ENCODE peak calls at places on chromosomes 5 and 9, in nine cellular contexts. W, J, M, F, C, X, L, H and T are unnamed samples.

GRCh38 chr5:3602713-3603502 is 7.3 kb downstream of the IRX1 start:
- DNase-seq in W (no peak), J (peak; percentile 57), M (no peak), F (no peak), C (peak; percentile 70), X (no peak), L (no peak), H (no peak), T (peak; percentile 66)

GRCh38 chr9:89533396-89534187 is 35.7 kb upstream of the SEMA4D start:
- DNase-seq in W (no peak), J (no peak), M (no peak), F (no peak), C (no peak), X (no peak), L (no peak), H (no peak), T (no peak)

GRCh38 chr5:150022163-150022540 is 21.6 kb downstream of the HMGXB3 start:
- DNase-seq in W (no peak), J (no peak), M (peak; percentile 83), F (no peak), C (no peak), X (peak; percentile 69), L (no peak), H (no peak), T (peak; percentile 36)

GRCh38 chr5:93257616-93258015 is 323.4 kb downstream of the NR2F1-AS1 start:
- DNase-seq in W (no peak), J (no peak), M (peak; percentile 34), F (no peak), C (no peak), X (no peak), L (no peak), H (no peak), T (no peak)

GRCh38 chr5:163094492-163095180 is 342.8 kb upstream of the CCNG1 start:
- DNase-seq in W (no peak), J (no peak), M (no peak), F (no peak), C (no peak), X (no peak), L (no peak), H (no peak), T (no peak)

GRCh38 chr5:71601222-71602026 is 14.3 kb downstream of the MCCC2 start:
- DNase-seq in W (peak; percentile 29), J (peak; percentile 75), M (peak; percentile 95), F (peak; percentile 28), C (peak; percentile 49), X (peak; percentile 70), L (peak; percentile 55), H (peak; percentile 28), T (peak; percentile 86)

GRCh38 chr5:56737002-56737621 is 78.2 kb upstream of the MAP3K1 start:
- DNase-seq in W (no peak), J (no peak), M (no peak), F (no peak), C (no peak), X (no peak), L (no peak), H (no peak), T (no peak)

GRCh38 chr5:141874262-141874964 is 3.8 kb downstream of the PCDH1 start:
- DNase-seq in W (no peak), J (no peak), M (no peak), F (no peak), C (no peak), X (no peak), L (no peak), H (no peak), T (no peak)

GRCh38 chr9:15505927-15506326 is 4.8 kb downstream of the PSIP1 start:
- DNase-seq in W (no peak), J (no peak), M (no peak), F (no peak), C (no peak), X (no peak), L (no peak), H (no peak), T (no peak)

GRCh38 chr9:132673355-132673754 is 3.1 kb downstream of the GTF3C4 start:
- DNase-seq in W (no peak), J (peak; percentile 47), M (no peak), F (no peak), C (peak; percentile 38), X (no peak), L (no peak), H (no peak), T (peak; percentile 45)

GRCh38 chr9:107761307-107761706 is 271.7 kb upstream of the KLF4 start:
- DNase-seq in W (no peak), J (no peak), M (no peak), F (no peak), C (no peak), X (no peak), L (no peak), H (no peak), T (no peak)

GRCh38 chr9:6413365-6414263 is 615 bp downstream of the UHRF2 start:
- DNase-seq in W (no peak), J (peak; percentile 41), M (no peak), F (peak; percentile 59), C (peak; percentile 32), X (no peak), L (peak; percentile 28), H (no peak), T (peak; percentile 32)

GRCh38 chr9:123938401-123938800 is 8.5 kb upstream of the DENND1A start:
- DNase-seq in W (no peak), J (no peak), M (no peak), F (no peak), C (no peak), X (no peak), L (no peak), H (no peak), T (no peak)

GRCh38 chr5:115459844-115460243 is 84.7 kb downstream of the FEM1C start:
- DNase-seq in W (no peak), J (no peak), M (peak; percentile 2), F (no peak), C (no peak), X (no peak), L (no peak), H (no peak), T (no peak)

GRCh38 chr5:17184596-17184995 is 32.8 kb upstream of the BASP1 start:
- DNase-seq in W (no peak), J (no peak), M (no peak), F (no peak), C (no peak), X (no peak), L (no peak), H (no peak), T (no peak)

GRCh38 chr5:1293416-1293996 is 1.4 kb downstream of the TERT start:
- DNase-seq in W (no peak), J (no peak), M (no peak), F (no peak), C (peak; percentile 27), X (no peak), L (no peak), H (no peak), T (no peak)

GRCh38 chr9:104856413-104856941 is 71.5 kb downstream of the ABCA1 start:
- DNase-seq in W (no peak), J (no peak), M (no peak), F (no peak), C (no peak), X (no peak), L (no peak), H (no peak), T (no peak)

GRCh38 chr5:126801992-126802294 is 25.0 kb downstream of the LMNB1 start:
- DNase-seq in W (no peak), J (no peak), M (no peak), F (no peak), C (no peak), X (peak; percentile 40), L (peak; percentile 11), H (no peak), T (peak; percentile 19)

GRCh38 chr5:74199005-74199404 is 441.5 kb downstream of the ENC1 start:
- DNase-seq in W (no peak), J (no peak), M (no peak), F (no peak), C (no peak), X (no peak), L (no peak), H (no peak), T (no peak)

GRCh38 chr9:131986576-131986975 is 93.1 kb downstream of the MED27 start:
- DNase-seq in W (no peak), J (no peak), M (no peak), F (no peak), C (no peak), X (no peak), L (no peak), H (no peak), T (no peak)

GRCh38 chr9:32331240-32331639 is 53.2 kb upstream of the ACO1 start:
- DNase-seq in W (no peak), J (no peak), M (no peak), F (no peak), C (no peak), X (no peak), L (no peak), H (no peak), T (no peak)

GRCh38 chr9:97406620-97407177 is 5.2 kb upstream of the TDRD7 start:
- DNase-seq in W (no peak), J (no peak), M (no peak), F (no peak), C (no peak), X (no peak), L (no peak), H (no peak), T (no peak)

GRCh38 chr9:115391166-115391825 is 273.3 kb upstream of the TNC start:
- DNase-seq in W (no peak), J (no peak), M (no peak), F (no peak), C (no peak), X (no peak), L (no peak), H (no peak), T (no peak)

GRCh38 chr9:7811679-7812078 is 12.1 kb upstream of the DMAC1 start:
- DNase-seq in W (no peak), J (no peak), M (no peak), F (no peak), C (no peak), X (no peak), L (no peak), H (no peak), T (no peak)

GRCh38 chr9:105389789-105390188 is 58.0 kb upstream of the FSD1L start:
- DNase-seq in W (no peak), J (no peak), M (no peak), F (no peak), C (no peak), X (no peak), L (no peak), H (no peak), T (no peak)

GRCh38 chr5:97142521-97143254 is at the start of gene LIX1:
- DNase-seq in W (no peak), J (peak; percentile 63), M (no peak), F (peak; percentile 4), C (peak; percentile 68), X (no peak), L (peak; percentile 19), H (no peak), T (peak; percentile 36)

GRCh38 chr9:87713990-87714335 is 12.0 kb upstream of the CTSL start:
- DNase-seq in W (no peak), J (no peak), M (no peak), F (no peak), C (no peak), X (no peak), L (no peak), H (no peak), T (no peak)

GRCh38 chr5:35672995-35673394 is 55.3 kb downstream of the SPEF2 start:
- DNase-seq in W (no peak), J (no peak), M (no peak), F (no peak), C (peak; percentile 34), X (no peak), L (peak; percentile 28), H (no peak), T (peak; percentile 2)

GRCh38 chr9:98721643-98722042 is 12.9 kb upstream of the GABBR2 start:
- DNase-seq in W (no peak), J (no peak), M (no peak), F (no peak), C (no peak), X (no peak), L (no peak), H (no peak), T (no peak)

GRCh38 chr5:130164966-130165365 is 260.7 kb downstream of the CHSY3 start:
- DNase-seq in W (no peak), J (no peak), M (no peak), F (no peak), C (no peak), X (no peak), L (no peak), H (no peak), T (no peak)

GRCh38 chr9:14908221-14909206 is 1.7 kb downstream of the FREM1 start:
- DNase-seq in W (no peak), J (peak; percentile 41), M (no peak), F (no peak), C (no peak), X (no peak), L (no peak), H (no peak), T (no peak)